ENCODE peak calls at places on chromosome 7, in eight cellular contexts. One of them, this sample, is unnamed.

GRCh38 chr7:95472521-95473160 is 13.1 kb upstream of the ASB4 start:
- DNase-seq in glomerular endothelial cell: no peak
- DNase-seq in activated naive CD4-positive, alpha-beta T cell treated with anti-CD3 and anti-CD28 coated beads, Interleukin-2, amount 10 ng/mL, durations not matched to agents 7 days and 5 days: no peak
- DNase-seq in stimulated activated CD8-positive, alpha-beta memory T cell treated with anti-CD3 and anti-CD28 coated beads, Interleukin-4, amount 100 ng/mL, for 48 hours: no peak
- DNase-seq in RKO: no peak
- DNase-seq in non-pigmented ciliary epithelial cell: no peak
- DNase-seq in NCI-H2081: peak
- DNase-seq in transverse colon: no peak
- DNase-seq in this sample: no peak

GRCh38 chr7:19617921-19618320 is 90.9 kb downstream of the POLR1F start:
- DNase-seq in glomerular endothelial cell: no peak
- DNase-seq in activated naive CD4-positive, alpha-beta T cell treated with anti-CD3 and anti-CD28 coated beads, Interleukin-2, amount 10 ng/mL, durations not matched to agents 7 days and 5 days: no peak
- DNase-seq in stimulated activated CD8-positive, alpha-beta memory T cell treated with anti-CD3 and anti-CD28 coated beads, Interleukin-4, amount 100 ng/mL, for 48 hours: no peak
- DNase-seq in RKO: no peak
- DNase-seq in non-pigmented ciliary epithelial cell: no peak
- DNase-seq in NCI-H2081: no peak
- DNase-seq in transverse colon: no peak
- DNase-seq in this sample: no peak

GRCh38 chr7:132865766-132866531 is 215.9 kb downstream of the CHCHD3 start:
- DNase-seq in glomerular endothelial cell: peak
- DNase-seq in activated naive CD4-positive, alpha-beta T cell treated with anti-CD3 and anti-CD28 coated beads, Interleukin-2, amount 10 ng/mL, durations not matched to agents 7 days and 5 days: no peak
- DNase-seq in stimulated activated CD8-positive, alpha-beta memory T cell treated with anti-CD3 and anti-CD28 coated beads, Interleukin-4, amount 100 ng/mL, for 48 hours: no peak
- DNase-seq in RKO: no peak
- DNase-seq in non-pigmented ciliary epithelial cell: peak
- DNase-seq in NCI-H2081: peak
- DNase-seq in transverse colon: no peak
- DNase-seq in this sample: no peak

GRCh38 chr7:39510738-39511372 is 55.3 kb upstream of the YAE1 start:
- DNase-seq in glomerular endothelial cell: no peak
- DNase-seq in activated naive CD4-positive, alpha-beta T cell treated with anti-CD3 and anti-CD28 coated beads, Interleukin-2, amount 10 ng/mL, durations not matched to agents 7 days and 5 days: no peak
- DNase-seq in stimulated activated CD8-positive, alpha-beta memory T cell treated with anti-CD3 and anti-CD28 coated beads, Interleukin-4, amount 100 ng/mL, for 48 hours: no peak
- DNase-seq in RKO: peak
- DNase-seq in non-pigmented ciliary epithelial cell: no peak
- DNase-seq in NCI-H2081: no peak
- DNase-seq in transverse colon: no peak
- DNase-seq in this sample: no peak

GRCh38 chr7:38283809-38284208 is 10.4 kb upstream of the TARP start:
- DNase-seq in glomerular endothelial cell: no peak
- DNase-seq in activated naive CD4-positive, alpha-beta T cell treated with anti-CD3 and anti-CD28 coated beads, Interleukin-2, amount 10 ng/mL, durations not matched to agents 7 days and 5 days: no peak
- DNase-seq in stimulated activated CD8-positive, alpha-beta memory T cell treated with anti-CD3 and anti-CD28 coated beads, Interleukin-4, amount 100 ng/mL, for 48 hours: no peak
- DNase-seq in RKO: no peak
- DNase-seq in non-pigmented ciliary epithelial cell: no peak
- DNase-seq in NCI-H2081: no peak
- DNase-seq in transverse colon: no peak
- DNase-seq in this sample: no peak

GRCh38 chr7:118184392-118184899 is 482 bp downstream of the LSM8 start:
- DNase-seq in glomerular endothelial cell: peak
- DNase-seq in activated naive CD4-positive, alpha-beta T cell treated with anti-CD3 and anti-CD28 coated beads, Interleukin-2, amount 10 ng/mL, durations not matched to agents 7 days and 5 days: no peak
- DNase-seq in stimulated activated CD8-positive, alpha-beta memory T cell treated with anti-CD3 and anti-CD28 coated beads, Interleukin-4, amount 100 ng/mL, for 48 hours: no peak
- DNase-seq in RKO: peak
- DNase-seq in non-pigmented ciliary epithelial cell: no peak
- DNase-seq in NCI-H2081: no peak
- DNase-seq in transverse colon: no peak
- DNase-seq in this sample: no peak

GRCh38 chr7:79691094-79691493 is 237.6 kb upstream of the MAGI2 start:
- DNase-seq in glomerular endothelial cell: no peak
- DNase-seq in activated naive CD4-positive, alpha-beta T cell treated with anti-CD3 and anti-CD28 coated beads, Interleukin-2, amount 10 ng/mL, durations not matched to agents 7 days and 5 days: no peak
- DNase-seq in stimulated activated CD8-positive, alpha-beta memory T cell treated with anti-CD3 and anti-CD28 coated beads, Interleukin-4, amount 100 ng/mL, for 48 hours: no peak
- DNase-seq in RKO: no peak
- DNase-seq in non-pigmented ciliary epithelial cell: no peak
- DNase-seq in NCI-H2081: no peak
- DNase-seq in transverse colon: no peak
- DNase-seq in this sample: no peak

GRCh38 chr7:20793686-20794394 is 7.2 kb upstream of the SP8 start:
- DNase-seq in glomerular endothelial cell: no peak
- DNase-seq in activated naive CD4-positive, alpha-beta T cell treated with anti-CD3 and anti-CD28 coated beads, Interleukin-2, amount 10 ng/mL, durations not matched to agents 7 days and 5 days: no peak
- DNase-seq in stimulated activated CD8-positive, alpha-beta memory T cell treated with anti-CD3 and anti-CD28 coated beads, Interleukin-4, amount 100 ng/mL, for 48 hours: no peak
- DNase-seq in RKO: no peak
- DNase-seq in non-pigmented ciliary epithelial cell: no peak
- DNase-seq in NCI-H2081: peak
- DNase-seq in transverse colon: no peak
- DNase-seq in this sample: no peak

GRCh38 chr7:81234896-81235295 is 316.0 kb upstream of the SEMA3C start:
- DNase-seq in glomerular endothelial cell: no peak
- DNase-seq in activated naive CD4-positive, alpha-beta T cell treated with anti-CD3 and anti-CD28 coated beads, Interleukin-2, amount 10 ng/mL, durations not matched to agents 7 days and 5 days: no peak
- DNase-seq in stimulated activated CD8-positive, alpha-beta memory T cell treated with anti-CD3 and anti-CD28 coated beads, Interleukin-4, amount 100 ng/mL, for 48 hours: no peak
- DNase-seq in RKO: no peak
- DNase-seq in non-pigmented ciliary epithelial cell: no peak
- DNase-seq in NCI-H2081: no peak
- DNase-seq in transverse colon: no peak
- DNase-seq in this sample: no peak

GRCh38 chr7:98335411-98335977 is 54.0 kb downstream of the BRI3 start:
- DNase-seq in glomerular endothelial cell: no peak
- DNase-seq in activated naive CD4-positive, alpha-beta T cell treated with anti-CD3 and anti-CD28 coated beads, Interleukin-2, amount 10 ng/mL, durations not matched to agents 7 days and 5 days: no peak
- DNase-seq in stimulated activated CD8-positive, alpha-beta memory T cell treated with anti-CD3 and anti-CD28 coated beads, Interleukin-4, amount 100 ng/mL, for 48 hours: no peak
- DNase-seq in RKO: no peak
- DNase-seq in non-pigmented ciliary epithelial cell: no peak
- DNase-seq in NCI-H2081: no peak
- DNase-seq in transverse colon: no peak
- DNase-seq in this sample: no peak

GRCh38 chr7:20744913-20745587 is 41.6 kb downstream of the SP8 start:
- DNase-seq in glomerular endothelial cell: no peak
- DNase-seq in activated naive CD4-positive, alpha-beta T cell treated with anti-CD3 and anti-CD28 coated beads, Interleukin-2, amount 10 ng/mL, durations not matched to agents 7 days and 5 days: no peak
- DNase-seq in stimulated activated CD8-positive, alpha-beta memory T cell treated with anti-CD3 and anti-CD28 coated beads, Interleukin-4, amount 100 ng/mL, for 48 hours: no peak
- DNase-seq in RKO: peak
- DNase-seq in non-pigmented ciliary epithelial cell: no peak
- DNase-seq in NCI-H2081: peak
- DNase-seq in transverse colon: no peak
- DNase-seq in this sample: no peak

GRCh38 chr7:44665531-44666213 is 59.2 kb downstream of the OGDH start:
- DNase-seq in glomerular endothelial cell: no peak
- DNase-seq in activated naive CD4-positive, alpha-beta T cell treated with anti-CD3 and anti-CD28 coated beads, Interleukin-2, amount 10 ng/mL, durations not matched to agents 7 days and 5 days: no peak
- DNase-seq in stimulated activated CD8-positive, alpha-beta memory T cell treated with anti-CD3 and anti-CD28 coated beads, Interleukin-4, amount 100 ng/mL, for 48 hours: no peak
- DNase-seq in RKO: no peak
- DNase-seq in non-pigmented ciliary epithelial cell: peak
- DNase-seq in NCI-H2081: no peak
- DNase-seq in transverse colon: no peak
- DNase-seq in this sample: no peak

GRCh38 chr7:106039486-106040060 is 72.5 kb downstream of the SYPL1 start:
- DNase-seq in glomerular endothelial cell: no peak
- DNase-seq in activated naive CD4-positive, alpha-beta T cell treated with anti-CD3 and anti-CD28 coated beads, Interleukin-2, amount 10 ng/mL, durations not matched to agents 7 days and 5 days: no peak
- DNase-seq in stimulated activated CD8-positive, alpha-beta memory T cell treated with anti-CD3 and anti-CD28 coated beads, Interleukin-4, amount 100 ng/mL, for 48 hours: no peak
- DNase-seq in RKO: no peak
- DNase-seq in non-pigmented ciliary epithelial cell: no peak
- DNase-seq in NCI-H2081: no peak
- DNase-seq in transverse colon: peak
- DNase-seq in this sample: no peak

GRCh38 chr7:81447351-81447952 is 322.4 kb downstream of the HGF start:
- DNase-seq in glomerular endothelial cell: peak
- DNase-seq in activated naive CD4-positive, alpha-beta T cell treated with anti-CD3 and anti-CD28 coated beads, Interleukin-2, amount 10 ng/mL, durations not matched to agents 7 days and 5 days: no peak
- DNase-seq in stimulated activated CD8-positive, alpha-beta memory T cell treated with anti-CD3 and anti-CD28 coated beads, Interleukin-4, amount 100 ng/mL, for 48 hours: no peak
- DNase-seq in RKO: peak
- DNase-seq in non-pigmented ciliary epithelial cell: peak
- DNase-seq in NCI-H2081: peak
- DNase-seq in transverse colon: peak
- DNase-seq in this sample: no peak

GRCh38 chr7:21414795-21415393 is 13.0 kb upstream of the SP4 start:
- DNase-seq in glomerular endothelial cell: no peak
- DNase-seq in activated naive CD4-positive, alpha-beta T cell treated with anti-CD3 and anti-CD28 coated beads, Interleukin-2, amount 10 ng/mL, durations not matched to agents 7 days and 5 days: no peak
- DNase-seq in stimulated activated CD8-positive, alpha-beta memory T cell treated with anti-CD3 and anti-CD28 coated beads, Interleukin-4, amount 100 ng/mL, for 48 hours: no peak
- DNase-seq in RKO: no peak
- DNase-seq in non-pigmented ciliary epithelial cell: no peak
- DNase-seq in NCI-H2081: no peak
- DNase-seq in transverse colon: no peak
- DNase-seq in this sample: no peak

GRCh38 chr7:2663121-2663886 is 24.7 kb upstream of the AMZ1 start:
- DNase-seq in glomerular endothelial cell: no peak
- DNase-seq in activated naive CD4-positive, alpha-beta T cell treated with anti-CD3 and anti-CD28 coated beads, Interleukin-2, amount 10 ng/mL, durations not matched to agents 7 days and 5 days: no peak
- DNase-seq in stimulated activated CD8-positive, alpha-beta memory T cell treated with anti-CD3 and anti-CD28 coated beads, Interleukin-4, amount 100 ng/mL, for 48 hours: no peak
- DNase-seq in RKO: no peak
- DNase-seq in non-pigmented ciliary epithelial cell: no peak
- DNase-seq in NCI-H2081: no peak
- DNase-seq in transverse colon: no peak
- DNase-seq in this sample: no peak

GRCh38 chr7:44368455-44368854 is 43.1 kb upstream of the CAMK2B start:
- DNase-seq in glomerular endothelial cell: no peak
- DNase-seq in activated naive CD4-positive, alpha-beta T cell treated with anti-CD3 and anti-CD28 coated beads, Interleukin-2, amount 10 ng/mL, durations not matched to agents 7 days and 5 days: no peak
- DNase-seq in stimulated activated CD8-positive, alpha-beta memory T cell treated with anti-CD3 and anti-CD28 coated beads, Interleukin-4, amount 100 ng/mL, for 48 hours: no peak
- DNase-seq in RKO: no peak
- DNase-seq in non-pigmented ciliary epithelial cell: no peak
- DNase-seq in NCI-H2081: no peak
- DNase-seq in transverse colon: no peak
- DNase-seq in this sample: no peak

GRCh38 chr7:81638216-81638615 is 131.6 kb downstream of the HGF start:
- DNase-seq in glomerular endothelial cell: no peak
- DNase-seq in activated naive CD4-positive, alpha-beta T cell treated with anti-CD3 and anti-CD28 coated beads, Interleukin-2, amount 10 ng/mL, durations not matched to agents 7 days and 5 days: no peak
- DNase-seq in stimulated activated CD8-positive, alpha-beta memory T cell treated with anti-CD3 and anti-CD28 coated beads, Interleukin-4, amount 100 ng/mL, for 48 hours: no peak
- DNase-seq in RKO: peak
- DNase-seq in non-pigmented ciliary epithelial cell: no peak
- DNase-seq in NCI-H2081: peak
- DNase-seq in transverse colon: no peak
- DNase-seq in this sample: no peak

GRCh38 chr7:158837790-158838189 is 8.5 kb upstream of the ESYT2 start:
- DNase-seq in glomerular endothelial cell: no peak
- DNase-seq in activated naive CD4-positive, alpha-beta T cell treated with anti-CD3 and anti-CD28 coated beads, Interleukin-2, amount 10 ng/mL, durations not matched to agents 7 days and 5 days: no peak
- DNase-seq in stimulated activated CD8-positive, alpha-beta memory T cell treated with anti-CD3 and anti-CD28 coated beads, Interleukin-4, amount 100 ng/mL, for 48 hours: no peak
- DNase-seq in RKO: no peak
- DNase-seq in non-pigmented ciliary epithelial cell: no peak
- DNase-seq in NCI-H2081: no peak
- DNase-seq in transverse colon: no peak
- DNase-seq in this sample: no peak

GRCh38 chr7:116547347-116547746 is 22.5 kb downstream of the CAV1 start:
- DNase-seq in glomerular endothelial cell: no peak
- DNase-seq in activated naive CD4-positive, alpha-beta T cell treated with anti-CD3 and anti-CD28 coated beads, Interleukin-2, amount 10 ng/mL, durations not matched to agents 7 days and 5 days: no peak
- DNase-seq in stimulated activated CD8-positive, alpha-beta memory T cell treated with anti-CD3 and anti-CD28 coated beads, Interleukin-4, amount 100 ng/mL, for 48 hours: no peak
- DNase-seq in RKO: peak
- DNase-seq in non-pigmented ciliary epithelial cell: no peak
- DNase-seq in NCI-H2081: no peak
- DNase-seq in transverse colon: no peak
- DNase-seq in this sample: no peak

GRCh38 chr7:114865564-114865963 is 56.3 kb upstream of the MDFIC start:
- DNase-seq in glomerular endothelial cell: no peak
- DNase-seq in activated naive CD4-positive, alpha-beta T cell treated with anti-CD3 and anti-CD28 coated beads, Interleukin-2, amount 10 ng/mL, durations not matched to agents 7 days and 5 days: peak
- DNase-seq in stimulated activated CD8-positive, alpha-beta memory T cell treated with anti-CD3 and anti-CD28 coated beads, Interleukin-4, amount 100 ng/mL, for 48 hours: peak
- DNase-seq in RKO: peak
- DNase-seq in non-pigmented ciliary epithelial cell: no peak
- DNase-seq in NCI-H2081: peak
- DNase-seq in transverse colon: peak
- DNase-seq in this sample: no peak

This sample was measured in dorsolateral prefrontal cortex.